ENCODE peak calls at places on chromosomes 7 and 10, in eight cellular contexts. K, B, R, G, F, J, O and W are unnamed samples.
A peak's percentile ranks its signal among the peaks of the same experiment; 100 is the strongest.

GRCh38 chr10:86716466-86716865 is 40.0 kb upstream of the BMPR1A start:
- DNase-seq in K (no peak), B (no peak), R (no peak), G (no peak), F (no peak), J (no peak), O (no peak), W (no peak)

GRCh38 chr10:94006591-94007550 is 13.1 kb downstream of the PLCE1 start:
- DNase-seq in K (no peak), B (peak; percentile 87), R (no peak), G (peak; percentile 94), F (peak; percentile 76), J (no peak), O (no peak), W (no peak)

GRCh38 chr7:2175514-2175913 is 57.2 kb downstream of the MAD1L1 start:
- DNase-seq in K (peak; percentile 81), B (peak; percentile 97), R (peak; percentile 33), G (peak; percentile 90), F (peak; percentile 62), J (no peak), O (no peak), W (no peak)

GRCh38 chr7:44283381-44284211 is 41.8 kb downstream of the CAMK2B start:
- DNase-seq in K (peak; percentile 41), B (no peak), R (no peak), G (no peak), F (no peak), J (no peak), O (no peak), W (no peak)

GRCh38 chr7:32131091-32131490 is 60.9 kb upstream of the PDE1C start:
- DNase-seq in K (no peak), B (no peak), R (no peak), G (no peak), F (no peak), J (no peak), O (no peak), W (no peak)

GRCh38 chr7:47720141-47720906 is 138.4 kb upstream of the TNS3 start:
- DNase-seq in K (peak; percentile 59), B (peak; percentile 82), R (no peak), G (no peak), F (no peak), J (no peak), O (peak; percentile 63), W (no peak)

GRCh38 chr7:43781726-43782607 is 23.5 kb downstream of the BLVRA start:
- DNase-seq in K (peak; percentile 20), B (peak; percentile 86), R (no peak), G (no peak), F (peak; percentile 17), J (no peak), O (no peak), W (no peak)

GRCh38 chr7:44914992-44915607 is 29.8 kb upstream of the PURB start:
- DNase-seq in K (no peak), B (no peak), R (no peak), G (no peak), F (no peak), J (no peak), O (no peak), W (no peak)

GRCh38 chr10:122421054-122421625 is 33.3 kb upstream of the ARMS2 start:
- DNase-seq in K (no peak), B (peak; percentile 28), R (no peak), G (no peak), F (no peak), J (no peak), O (no peak), W (no peak)

GRCh38 chr7:33716581-33717477 is 188.5 kb upstream of the BMPER start:
- DNase-seq in K (no peak), B (peak; percentile 48), R (peak; percentile 66), G (peak; percentile 78), F (peak; percentile 69), J (peak; percentile 54), O (peak; percentile 63), W (peak; percentile 55)

GRCh38 chr7:44184221-44184873 is 4.9 kb downstream of the GCK start:
- DNase-seq in K (no peak), B (peak; percentile 94), R (no peak), G (peak; percentile 91), F (peak; percentile 74), J (peak; percentile 78), O (no peak), W (peak; percentile 19)

DNA sequence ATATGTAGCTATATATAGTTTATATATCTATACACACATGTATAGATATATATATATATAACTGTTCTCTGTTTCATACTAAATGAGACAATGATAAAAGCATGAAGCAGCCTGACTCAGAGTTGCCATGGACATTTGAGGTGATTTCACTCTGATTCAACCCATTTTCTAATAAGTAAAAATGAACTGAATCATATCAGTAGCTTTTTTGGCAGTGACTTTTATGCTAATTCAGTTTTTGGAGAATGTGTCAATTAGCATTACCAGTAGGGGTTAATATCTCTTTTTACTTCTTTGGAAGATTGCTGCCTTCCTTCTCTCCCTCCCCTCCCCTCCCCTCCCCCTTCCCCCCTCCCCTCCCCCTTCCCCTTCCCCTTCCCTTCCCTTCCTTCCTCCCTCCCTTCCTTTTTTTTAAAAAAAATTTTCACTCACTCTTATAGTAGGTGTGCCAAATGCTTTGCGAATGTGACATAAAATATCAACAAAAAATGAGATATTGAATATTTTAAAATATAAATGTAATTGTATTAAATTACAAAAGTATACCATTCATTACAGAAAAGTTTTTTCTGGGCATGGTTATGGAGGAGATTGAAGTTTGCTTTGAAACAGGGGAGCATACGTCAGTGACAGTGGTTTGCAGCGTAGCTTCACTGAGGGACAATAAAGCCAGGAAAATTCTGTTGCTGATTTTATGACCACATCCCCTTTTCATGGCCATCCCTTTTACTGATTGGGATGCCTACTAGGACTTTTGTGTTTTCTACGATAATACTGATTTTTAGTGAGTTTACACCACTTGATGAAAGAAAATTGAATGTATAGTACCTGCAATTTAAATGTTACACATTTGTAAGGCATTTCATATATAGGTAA is 64.0 kb upstream of the KLF6 start:
- DNase-seq in K (no peak), B (peak; percentile 94), R (no peak), G (peak; percentile 45), F (no peak), J (no peak), O (no peak), W (no peak)
- TF ChIP-seq EZH2phosphoT487 in K (no peak), B (no peak), R (no peak), G (no peak), F (no peak), J (no peak), O (no peak), W (no peak)

DNA sequence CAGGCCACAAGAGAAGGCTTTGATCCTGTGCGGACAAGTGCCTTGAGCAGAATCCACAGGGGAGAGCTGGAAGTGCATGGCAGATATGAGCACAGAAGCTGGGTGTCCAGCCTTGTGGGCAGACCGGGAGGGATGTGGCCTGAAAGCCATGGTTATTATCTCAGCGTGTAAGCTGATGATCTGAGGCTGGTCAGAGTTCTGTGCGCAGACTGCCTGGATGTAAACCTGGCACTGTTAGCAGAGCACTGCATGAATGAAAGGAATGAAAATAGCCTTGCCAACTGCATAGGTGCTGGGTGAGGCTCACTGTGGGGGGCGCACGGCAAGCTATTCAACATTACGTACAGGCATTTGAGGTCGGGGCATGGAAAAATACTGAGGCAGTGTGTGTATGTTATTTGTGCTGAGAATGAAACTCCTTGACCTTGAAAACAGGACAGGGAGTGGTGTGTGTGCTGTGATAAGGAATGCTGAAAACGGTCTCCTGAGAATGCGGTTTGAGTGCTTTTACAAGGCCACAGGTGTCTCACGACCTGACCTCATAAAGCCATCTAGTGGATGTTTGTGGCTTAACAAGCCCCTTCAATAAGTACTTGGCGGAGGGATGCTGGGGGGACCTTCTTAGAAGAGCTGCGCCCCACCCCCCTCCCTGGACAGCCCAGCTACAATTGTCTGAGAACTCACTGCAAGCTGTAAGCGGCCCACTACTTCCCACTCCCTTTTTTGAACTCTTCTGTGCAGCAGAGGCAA is 18.7 kb downstream of the AKR1C1 start:
- DNase-seq in K (peak; percentile 12), B (peak; percentile 12), R (peak; percentile 91), G (peak; percentile 52), F (peak; percentile 76), J (peak; percentile 26), O (peak; percentile 65), W (peak; percentile 74)
- H3K4me3 ChIP-seq in K (no peak overlapping the region), B (no peak overlapping the region), R (no peak overlapping the region), G (no peak overlapping the region), F (no peak overlapping the region), J (no peak overlapping the region), O (no peak overlapping the region), W (no peak overlapping the region)

DNA sequence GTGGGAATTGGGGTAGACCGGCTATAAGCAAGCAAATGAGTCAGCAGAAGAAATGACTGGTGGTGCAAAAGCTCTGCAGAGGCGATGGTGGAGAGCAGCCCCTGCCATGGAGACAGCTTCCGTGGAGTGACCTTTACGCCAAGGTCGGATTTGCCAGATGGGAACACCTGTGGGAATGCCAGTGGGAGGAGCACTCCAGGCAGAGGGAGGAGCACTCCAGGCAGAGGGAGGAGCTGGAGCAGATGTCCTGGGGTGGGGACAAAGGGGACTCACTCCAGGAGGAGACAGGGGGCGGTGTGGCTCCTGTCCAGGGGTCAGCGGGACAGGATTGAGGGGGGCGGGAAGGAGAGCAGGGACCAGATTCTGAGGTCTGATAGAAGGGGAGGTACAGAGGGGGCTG is 258.8 kb upstream of the CTBP2 start:
- DNase-seq in K (no peak), B (no peak), R (no peak), G (no peak), F (no peak), J (no peak), O (no peak), W (no peak)
- H3K27me3 ChIP-seq in K (no peaks in the 10 kb centered on the region), B (peaks cover 6% of the 10 kb centered on the region), R (no peaks in the 10 kb centered on the region), G (peaks cover 17% of the 10 kb centered on the region), F (no peaks in the 10 kb centered on the region), J (peaks cover 16% of the 10 kb centered on the region), O (peaks cover 5% of the 10 kb centered on the region), W (no peaks in the 10 kb centered on the region)

GRCh38 chr10:27745719-27746363 is at the start of gene MKX:
- DNase-seq in K (peak; percentile 31), B (peak; percentile 92), R (peak; percentile 95), G (peak; percentile 20), F (peak; percentile 69), J (no peak), O (no peak), W (peak; percentile 93)

GRCh38 chr10:27745380-27745718 is 270 bp downstream of the MKX start:
- DNase-seq in K (peak; percentile 14), B (no peak), R (peak; percentile 83), G (no peak), F (no peak), J (no peak), O (no peak), W (no peak)

GRCh38 chr10:27744478-27745379 is 890 bp downstream of the MKX start:
- DNase-seq in K (peak; percentile 21), B (peak; percentile 88), R (peak; percentile 66), G (peak; percentile 29), F (peak; percentile 72), J (no peak), O (peak; percentile 47), W (peak; percentile 84)

GRCh38 chr10:27747096-27747451 is 1.5 kb upstream of the MKX start:
- DNase-seq in K (no peak), B (no peak), R (peak; percentile 60), G (no peak), F (no peak), J (no peak), O (no peak), W (peak; percentile 64)

DNA sequence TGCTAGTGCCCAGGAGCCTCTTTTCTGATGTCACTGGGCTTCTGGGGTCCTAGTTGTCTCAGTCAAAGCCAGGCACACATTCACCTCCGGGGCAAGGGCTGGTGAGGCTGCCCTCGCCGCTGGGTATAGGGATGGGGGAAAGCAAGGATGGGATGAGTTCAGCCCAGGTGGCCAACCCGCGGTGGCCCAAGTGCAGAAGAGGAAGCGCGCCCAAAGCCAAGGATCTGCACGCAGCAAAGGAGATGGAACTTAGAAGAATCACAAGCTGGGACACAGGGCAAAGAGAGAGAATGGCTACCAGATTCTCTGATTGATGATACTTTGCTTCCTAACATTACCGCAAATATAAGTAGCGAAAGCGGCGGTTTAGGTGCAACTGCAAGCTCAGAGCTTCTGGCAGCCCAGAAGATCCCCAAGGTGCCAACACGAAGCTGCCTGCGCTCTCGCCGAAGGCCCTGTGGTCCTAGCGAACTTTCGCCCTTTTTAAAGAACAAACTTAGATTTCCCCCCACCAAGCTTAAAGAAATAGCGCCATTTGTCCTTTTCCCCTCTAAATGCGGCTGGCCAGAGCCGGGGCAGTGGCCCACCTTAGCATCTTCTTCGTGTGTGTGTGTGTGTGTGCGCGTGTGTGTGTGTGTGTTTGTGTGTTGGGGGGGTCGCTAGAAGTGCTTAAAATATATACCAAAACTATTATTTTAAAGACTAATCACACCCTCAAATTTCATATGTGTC is 911 bp upstream of the MKX start:
- DNase-seq in K (no peak), B (peak; percentile 40), R (peak; percentile 47), G (no peak), F (no peak), J (no peak), O (no peak), W (peak; percentile 32)
- TF ChIP-seq EZH2phosphoT487 in K (no peak), B (no peak), R (peak; percentile 29), G (no peak), F (peak; percentile 13), J (no peak), O (no peak), W (peak; percentile 94)